ENCODE peak calls at places on chromosomes 16 and 17, in six cellular contexts. O is neuronal stem cell, Z is IMR-90, F is mesenchymal stem cell, S is H9, C is H1. X is an unnamed sample.

GRCh38 chr17:6492892-6493674 is 48.8 kb downstream of the PIMREG start:
- DNase-seq in S (peak), F (no peak), O (no peak), C (no peak), Z (no peak), X (no peak)

GRCh38 chr17:7173687-7174602 is 5.2 kb downstream of the ASGR1 start:
- DNase-seq in O (peak), F (peak), Z (no peak), C (peak), S (peak), X (peak)

GRCh38 chr17:82887255-82888164 is 47.7 kb upstream of the ZNF750 start:
- DNase-seq in C (no peak), Z (peak), F (peak), O (no peak), S (no peak), X (peak)

GRCh38 chr17:32793841-32794240 is 83.1 kb downstream of the MYO1D start:
- DNase-seq in Z (no peak), F (no peak), O (no peak), C (no peak), S (no peak), X (no peak)

GRCh38 chr17:7883781-7884386 is 4.7 kb upstream of the CHD3 start:
- DNase-seq in S (peak), F (peak), O (no peak), C (no peak), Z (peak), X (no peak)

GRCh38 chr17:48757524-48757961 is 29.0 kb upstream of the HOXB13 start:
- DNase-seq in O (no peak), Z (no peak), S (no peak), C (no peak), F (no peak), X (peak)

GRCh38 chr16:67092227-67092626 is 17.5 kb upstream of the PHAF1 start:
- DNase-seq in Z (peak), C (no peak), F (peak), O (no peak), S (no peak), X (peak)

GRCh38 chr16:3087836-3088235 is 11.3 kb downstream of the ZSCAN10 start:
- DNase-seq in F (no peak), O (no peak), C (no peak), Z (no peak), S (no peak), X (no peak)

GRCh38 chr16:74973304-74973703 is 11.6 kb downstream of the WDR59 start:
- DNase-seq in O (no peak), F (no peak), C (no peak), Z (no peak), S (no peak), X (no peak)

GRCh38 chr17:77096570-77097214 is 44.1 kb upstream of the SEC14L1 start:
- DNase-seq in F (peak), S (no peak), C (no peak), O (no peak), Z (peak), X (peak)

GRCh38 chr16:84643180-84643583 is 5.1 kb upstream of the KLHL36 start:
- DNase-seq in Z (peak), O (no peak), C (no peak), S (no peak), F (peak), X (peak)

GRCh38 chr16:14362774-14363371 is 267.2 kb downstream of the PARN start:
- DNase-seq in Z (peak), F (no peak), C (no peak), O (no peak), S (no peak), X (no peak)

GRCh38 chr16:67561824-67562525 is 351 bp upstream of the CTCF start:
- DNase-seq in C (peak), Z (peak), S (peak), F (peak), O (peak), X (peak)

GRCh38 chr17:43578699-43579569 is 32.8 kb upstream of the ETV4 start:
- DNase-seq in O (no peak), S (peak), Z (peak), F (peak), C (no peak), X (peak)

GRCh38 chr16:25575363-25575762 is 116.4 kb upstream of the HS3ST4 start:
- DNase-seq in F (no peak), S (peak), O (peak), Z (no peak), C (peak), X (no peak)

GRCh38 chr16:80027007-80027965 is 426.7 kb upstream of the MAF start:
- DNase-seq in Z (peak), O (no peak), C (no peak), S (peak), F (peak), X (peak)

GRCh38 chr16:27599606-27600005 is 49.7 kb downstream of the KATNIP start:
- DNase-seq in Z (no peak), C (no peak), S (no peak), O (no peak), F (no peak), X (no peak)

GRCh38 chr16:84600343-84601229 is 17.3 kb downstream of the COTL1 start:
- DNase-seq in Z (peak), S (no peak), F (peak), C (no peak), O (no peak), X (no peak)

GRCh38 chr16:68389006-68389405 is 59.3 kb downstream of the SMPD3 start:
- DNase-seq in O (no peak), S (no peak), F (no peak), Z (no peak), C (no peak), X (no peak)

GRCh38 chr17:47776330-47777197 is 43.5 kb downstream of the TBX21 start:
- DNase-seq in C (no peak), O (no peak), F (peak), Z (peak), S (peak), X (peak)

GRCh38 chr16:23670137-23670776 is 8.4 kb upstream of the PLK1 start:
- DNase-seq in C (no peak), O (no peak), F (peak), Z (peak), S (no peak), X (no peak)

GRCh38 chr17:1043601-1044251 is 46.8 kb downstream of the TIMM22 start:
- DNase-seq in C (no peak), F (peak), Z (no peak), O (no peak), S (peak), X (no peak)

GRCh38 chr16:71807905-71808592 is 585 bp downstream of the AP1G1 start:
- DNase-seq in F (peak), S (no peak), O (peak), Z (peak), C (no peak), X (peak)

DNA sequence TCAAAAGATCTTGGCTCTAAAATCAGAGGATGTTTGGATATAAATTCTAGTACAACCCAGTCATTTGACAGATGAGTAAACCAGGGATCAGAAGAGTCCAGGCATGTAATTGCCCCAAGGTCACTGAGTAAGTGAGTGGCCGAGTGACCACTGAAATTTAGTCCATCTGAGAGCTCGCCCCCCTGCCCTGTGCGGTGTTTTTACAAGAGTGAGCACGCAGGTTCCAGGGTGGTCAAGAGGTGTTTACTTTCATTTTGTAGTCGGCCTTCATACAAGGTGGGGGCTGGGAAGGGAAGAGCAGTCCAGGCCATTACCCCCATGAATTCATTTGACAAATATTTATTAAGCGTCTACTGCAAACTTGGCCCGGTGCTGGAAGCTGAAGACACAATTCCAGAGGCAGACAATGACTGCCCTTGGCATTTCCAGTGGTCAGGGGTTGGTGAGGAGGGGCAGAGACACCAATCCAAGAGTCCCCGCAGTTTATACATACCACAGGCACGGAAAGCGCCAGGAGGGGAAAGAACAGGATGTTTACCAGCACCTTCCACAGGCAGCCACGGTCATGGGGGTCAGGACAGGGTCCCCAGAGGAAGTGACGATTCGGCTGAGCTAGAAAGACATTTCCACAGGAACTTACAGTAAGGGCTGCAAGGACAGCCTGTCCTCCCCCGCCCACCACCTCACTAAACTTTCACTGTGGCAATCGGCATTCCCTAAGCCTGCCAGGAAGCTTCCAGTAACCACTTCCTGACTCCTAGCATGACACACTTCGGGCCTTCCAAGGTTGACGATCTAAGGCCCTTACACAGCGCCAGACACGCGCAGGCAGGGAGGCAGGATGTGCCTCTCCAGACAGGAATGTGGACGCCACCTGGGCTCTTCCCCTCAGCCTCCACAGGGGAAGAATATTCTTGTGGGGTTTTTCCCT is 1.4 kb upstream of the MT2A start:
- DNase-seq in S (no peak), C (no peak), F (peak), O (no peak), Z (peak), X (peak)
- H3K14ac ChIP-seq in S (no peak), C (no peak), F (no peak), O (no peak), Z (peak), X (no peak)

DNA sequence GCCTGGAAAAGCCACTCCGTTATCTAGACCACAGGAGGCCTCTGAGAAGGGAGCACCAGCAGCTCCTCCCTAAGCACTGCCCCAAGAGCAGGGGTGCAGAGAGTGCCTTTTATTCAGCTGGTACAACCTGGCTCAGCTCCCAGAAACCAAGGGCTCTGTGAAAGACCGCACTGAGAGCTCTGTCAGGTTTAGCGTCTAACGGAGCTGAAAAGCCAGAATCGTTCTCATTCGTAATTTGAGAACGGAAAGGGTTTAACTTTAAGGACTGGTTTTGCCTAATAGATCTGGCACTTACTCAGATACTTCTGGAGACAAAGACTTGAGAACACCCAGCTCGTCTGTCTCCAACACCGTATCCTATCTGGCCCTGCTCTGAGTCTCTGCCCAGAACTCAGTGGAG is 13.5 kb downstream of the MPG start:
- DNase-seq in O (no peak), S (no peak), Z (no peak), C (no peak), F (no peak), X (no peak)
- H3K14ac ChIP-seq in O (no peak), S (no peak), Z (no peak), C (no peak), F (no peak), X (no peak)

DNA sequence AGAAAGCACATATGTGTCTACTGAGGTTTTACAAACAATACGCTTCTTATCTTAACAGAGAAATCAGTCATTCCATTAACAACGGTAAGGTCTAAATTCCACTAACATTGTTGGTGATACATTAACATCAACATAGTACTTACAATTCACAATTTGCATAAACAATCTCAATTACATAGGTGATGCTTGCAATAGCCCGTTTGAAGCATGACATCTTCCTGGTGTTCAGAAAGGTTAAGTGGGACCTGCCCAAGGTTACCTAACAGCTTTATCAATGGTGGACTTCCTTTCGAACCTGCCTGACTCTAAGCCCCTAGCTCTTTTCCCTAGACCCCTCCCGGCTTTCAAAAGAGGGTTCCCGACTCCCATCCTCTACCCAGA is 699 bp downstream of the FAM222B start:
- DNase-seq in F (peak), S (no peak), C (no peak), O (no peak), Z (no peak), X (peak)
- H3K14ac ChIP-seq in F (no peak), S (peak), C (no peak), O (peak), Z (peak), X (peak)

DNA sequence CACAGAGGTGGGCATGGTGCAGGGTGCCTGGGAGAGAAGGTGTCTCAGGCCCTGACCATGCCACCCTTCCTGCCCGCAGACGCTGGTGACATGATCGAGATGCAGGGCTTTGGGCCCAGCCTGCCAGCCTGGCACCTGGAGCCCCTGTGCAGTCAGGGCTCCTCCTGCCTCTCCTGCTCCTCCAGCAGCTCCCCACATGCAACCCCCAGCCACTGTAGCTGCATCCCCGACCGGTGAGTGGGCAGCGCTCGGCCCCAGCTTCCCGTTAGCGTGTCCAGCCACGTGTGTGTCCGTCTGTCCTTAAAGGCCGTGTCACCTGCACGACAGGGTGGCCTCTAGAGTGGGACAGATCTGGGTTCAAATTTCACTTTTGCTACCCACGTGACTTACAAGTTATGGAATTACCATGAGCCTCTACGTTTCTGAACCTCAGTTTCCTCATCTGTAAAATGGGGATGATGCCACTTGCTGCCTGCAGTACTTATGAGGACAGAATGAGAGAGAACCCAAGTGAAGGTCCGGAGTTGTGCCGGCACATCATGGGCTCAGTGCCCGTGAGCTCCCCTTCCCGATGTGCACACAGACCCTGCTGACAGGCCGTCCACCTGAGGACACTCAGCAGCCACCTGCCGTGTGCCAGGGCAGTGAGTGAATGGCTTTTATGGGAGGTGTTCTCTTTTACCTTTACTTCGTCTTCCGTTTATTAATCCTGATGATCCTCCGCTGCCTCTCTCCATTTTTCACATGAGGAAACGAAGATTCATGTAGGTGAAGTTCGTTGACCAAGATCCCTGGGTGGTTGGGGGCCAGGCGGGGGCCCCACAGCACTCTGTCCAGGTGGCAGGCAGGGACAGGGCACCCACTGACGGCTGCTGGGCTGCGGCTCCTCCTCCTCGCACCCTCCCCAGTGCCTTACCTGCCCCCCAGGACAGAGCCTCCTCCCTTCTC is 29.4 kb downstream of the MNT start:
- DNase-seq in C (no peak), S (no peak), O (no peak), F (no peak), Z (no peak), X (no peak)
- H3K14ac ChIP-seq in C (no peak), S (no peak), O (no peak), F (no peak), Z (no peak), X (no peak)

DNA sequence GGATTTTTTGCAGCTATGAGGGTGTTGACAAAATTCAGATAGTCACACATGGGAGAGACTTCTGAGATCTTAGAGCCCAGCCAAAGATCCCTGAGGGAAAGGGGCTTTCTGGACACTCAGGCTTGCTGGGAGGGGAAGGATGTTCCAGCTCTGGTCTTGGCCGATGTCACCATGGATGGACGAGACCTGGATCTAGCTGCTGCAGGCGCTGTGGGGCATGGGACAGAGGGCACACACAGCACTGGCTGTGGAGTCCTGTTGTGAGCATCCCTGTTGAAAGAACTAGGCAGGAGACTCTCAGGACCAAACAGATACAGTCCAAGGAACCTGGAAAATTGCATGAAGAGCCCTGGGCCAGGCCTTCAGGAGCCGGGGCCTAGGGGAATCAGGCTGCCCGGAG is 80.1 kb upstream of the SDK2 start:
- DNase-seq in C (no peak), F (no peak), S (no peak), O (no peak), Z (no peak), X (no peak)
- H3K14ac ChIP-seq in C (no peak), F (no peak), S (no peak), O (no peak), Z (no peak), X (no peak)

GRCh38 chr16:72937916-72938315 is 110.0 kb downstream of the ZFHX3 start:
- DNase-seq in C (no peak), S (no peak), Z (no peak), O (no peak), F (no peak), X (no peak)
- H3K14ac ChIP-seq in C (no peak), S (no peak), Z (no peak), O (no peak), F (no peak), X (no peak)